ENCODE peak calls at places on chromosomes 1 and 21, in four cellular contexts. One of them, this sample, is unnamed.

GRCh38 chr1:81799939-81800740 is 594 bp upstream of the ADGRL2 start:
- DNase-seq in K562: no peak
- DNase-seq in IMR-90: peak; percentile 66
- DNase-seq in GM12878: no peak
- DNase-seq in this sample: peak; percentile 63

GRCh38 chr1:18776777-18777176 is 82.7 kb downstream of the TAS1R2 start:
- DNase-seq in K562: no peak
- DNase-seq in IMR-90: no peak
- DNase-seq in GM12878: no peak
- DNase-seq in this sample: no peak

GRCh38 chr1:242524571-242525359 is at the start of gene PLD5:
- DNase-seq in K562: no peak
- DNase-seq in IMR-90: no peak
- DNase-seq in GM12878: no peak
- DNase-seq in this sample: no peak

GRCh38 chr1:167849656-167850055 is 64.3 kb downstream of the ADCY10 start:
- DNase-seq in K562: no peak
- DNase-seq in IMR-90: no peak
- DNase-seq in GM12878: no peak
- DNase-seq in this sample: no peak

GRCh38 chr1:188903241-188903640 is 1574.4 kb downstream of the BRINP3 start:
- DNase-seq in K562: no peak
- DNase-seq in IMR-90: no peak
- DNase-seq in GM12878: no peak
- DNase-seq in this sample: no peak

GRCh38 chr21:43908167-43908566 is 43.1 kb downstream of the AGPAT3 start:
- DNase-seq in K562: no peak
- DNase-seq in IMR-90: no peak
- DNase-seq in GM12878: no peak
- DNase-seq in this sample: no peak

GRCh38 chr1:167462341-167462740 is 56.0 kb downstream of the CD247 start:
- DNase-seq in K562: no peak
- DNase-seq in IMR-90: no peak
- DNase-seq in GM12878: no peak
- DNase-seq in this sample: no peak

GRCh38 chr1:3717715-3718601 is 34.3 kb upstream of the CCDC27 start:
- DNase-seq in K562: peak; percentile 91
- DNase-seq in IMR-90: no peak
- DNase-seq in GM12878: no peak
- DNase-seq in this sample: no peak

GRCh38 chr1:108863984-108864383 is 7.1 kb upstream of the AKNAD1 start:
- DNase-seq in K562: no peak
- DNase-seq in IMR-90: no peak
- DNase-seq in GM12878: no peak
- DNase-seq in this sample: no peak

GRCh38 chr1:84758968-84759491 is 68.8 kb upstream of the SSX2IP start:
- DNase-seq in K562: no peak
- DNase-seq in IMR-90: peak; percentile 53
- DNase-seq in GM12878: no peak
- DNase-seq in this sample: no peak

GRCh38 chr1:25616932-25617625 is 488 bp downstream of the MAN1C1 start:
- DNase-seq in K562: no peak
- DNase-seq in IMR-90: no peak
- DNase-seq in GM12878: no peak
- DNase-seq in this sample: no peak

GRCh38 chr1:10918531-10918930 is 93.9 kb upstream of the TARDBP start:
- DNase-seq in K562: no peak
- DNase-seq in IMR-90: peak; percentile 65
- DNase-seq in GM12878: no peak
- DNase-seq in this sample: no peak
- TF ChIP-seq FOS in K562: no peak
- TF ChIP-seq FOS in IMR-90: no peak
- TF ChIP-seq FOS in GM12878: no peak
- TF ChIP-seq FOS in this sample: no peak

GRCh38 chr1:205591522-205592351 is 40.1 kb downstream of the ELK4 start:
- DNase-seq in K562: peak; percentile 88
- DNase-seq in IMR-90: peak; percentile 74
- DNase-seq in GM12878: peak; percentile 59
- DNase-seq in this sample: peak; percentile 83
- TF ChIP-seq FOS in K562: no peak
- TF ChIP-seq FOS in IMR-90: no peak
- TF ChIP-seq FOS in GM12878: no peak
- TF ChIP-seq FOS in this sample: no peak

DNA sequence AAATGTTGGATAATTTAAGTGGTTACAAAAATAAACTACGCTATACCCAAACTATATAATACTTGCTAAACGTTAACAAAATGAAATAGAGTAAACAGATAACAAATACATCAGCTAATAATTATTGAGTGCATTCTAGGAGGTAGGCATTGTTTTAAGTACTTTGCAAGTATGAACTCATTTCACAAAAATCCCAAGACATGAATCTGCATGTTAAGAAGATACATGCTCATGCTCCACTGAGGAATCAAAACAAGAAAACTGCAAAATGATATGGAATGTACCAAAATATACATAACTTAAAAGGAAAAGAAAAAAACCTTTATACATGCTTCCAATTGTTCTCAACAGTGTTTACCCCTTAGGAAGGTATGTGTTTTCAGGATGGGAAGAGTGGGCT is 2.5 kb downstream of the FRRS1 start:
- DNase-seq in K562: no peak
- DNase-seq in IMR-90: peak; percentile 34
- DNase-seq in GM12878: no peak
- DNase-seq in this sample: no peak
- TF ChIP-seq FOS in K562: no peak
- TF ChIP-seq FOS in IMR-90: no peak
- TF ChIP-seq FOS in GM12878: no peak
- TF ChIP-seq FOS in this sample: no peak

GRCh38 chr1:156833598-156833997 is 16.9 kb upstream of the SH2D2A start:
- DNase-seq in K562: no peak
- DNase-seq in IMR-90: no peak
- DNase-seq in GM12878: no peak
- DNase-seq in this sample: no peak

GRCh38 chr1:156836892-156837291 is 20.2 kb upstream of the SH2D2A start:
- DNase-seq in K562: no peak
- DNase-seq in IMR-90: no peak
- DNase-seq in GM12878: no peak
- DNase-seq in this sample: no peak

GRCh38 chr1:156834322-156834721 is 17.7 kb upstream of the SH2D2A start:
- DNase-seq in K562: no peak
- DNase-seq in IMR-90: no peak
- DNase-seq in GM12878: no peak
- DNase-seq in this sample: no peak

GRCh38 chr1:156838972-156839371 is 19.9 kb downstream of the INSRR start:
- DNase-seq in K562: peak; percentile 74
- DNase-seq in IMR-90: no peak
- DNase-seq in GM12878: no peak
- DNase-seq in this sample: peak; percentile 30

DNA sequence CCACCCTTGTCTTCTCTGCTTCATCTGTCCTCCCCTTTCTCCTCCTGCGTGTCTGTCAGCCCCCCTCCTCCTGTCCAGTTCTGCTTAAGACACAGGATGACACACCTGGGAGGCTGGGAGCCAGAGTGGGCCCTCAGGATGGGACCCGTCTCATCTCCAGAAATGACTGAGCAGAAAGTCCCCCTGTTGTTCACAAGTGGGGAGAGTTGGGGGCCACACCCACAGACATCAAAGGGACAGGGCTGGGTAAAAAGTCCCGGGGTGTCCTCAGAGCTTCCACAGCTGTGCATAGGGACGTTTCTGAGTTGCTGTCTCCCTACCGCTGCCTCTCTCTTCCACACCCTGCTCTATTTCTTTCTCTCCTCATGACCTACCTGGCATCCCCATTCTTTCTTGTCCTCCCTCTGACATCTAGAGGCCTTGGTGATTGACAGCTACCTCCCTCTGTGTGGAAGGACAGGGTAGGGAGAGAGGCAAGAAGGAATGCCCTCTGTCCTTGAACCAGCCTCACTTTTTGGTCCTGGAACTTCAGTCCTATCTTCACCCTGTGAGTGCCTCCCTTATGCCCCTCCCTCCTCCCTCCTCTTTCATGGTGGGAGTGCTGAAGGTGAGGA is 19.5 kb upstream of the SH2D2A start:
- DNase-seq in K562: no peak
- DNase-seq in IMR-90: no peak
- DNase-seq in GM12878: peak; percentile 55
- DNase-seq in this sample: no peak
- TF ChIP-seq FOS in K562: no peak
- TF ChIP-seq FOS in IMR-90: no peak
- TF ChIP-seq FOS in GM12878: no peak
- TF ChIP-seq FOS in this sample: no peak

GRCh38 chr1:22503721-22504410 is 52.2 kb downstream of the ZBTB40 start:
- DNase-seq in K562: no peak
- DNase-seq in IMR-90: peak; percentile 25
- DNase-seq in GM12878: no peak
- DNase-seq in this sample: no peak
- TF ChIP-seq FOS in K562: no peak
- TF ChIP-seq FOS in IMR-90: no peak
- TF ChIP-seq FOS in GM12878: no peak
- TF ChIP-seq FOS in this sample: no peak

DNA sequence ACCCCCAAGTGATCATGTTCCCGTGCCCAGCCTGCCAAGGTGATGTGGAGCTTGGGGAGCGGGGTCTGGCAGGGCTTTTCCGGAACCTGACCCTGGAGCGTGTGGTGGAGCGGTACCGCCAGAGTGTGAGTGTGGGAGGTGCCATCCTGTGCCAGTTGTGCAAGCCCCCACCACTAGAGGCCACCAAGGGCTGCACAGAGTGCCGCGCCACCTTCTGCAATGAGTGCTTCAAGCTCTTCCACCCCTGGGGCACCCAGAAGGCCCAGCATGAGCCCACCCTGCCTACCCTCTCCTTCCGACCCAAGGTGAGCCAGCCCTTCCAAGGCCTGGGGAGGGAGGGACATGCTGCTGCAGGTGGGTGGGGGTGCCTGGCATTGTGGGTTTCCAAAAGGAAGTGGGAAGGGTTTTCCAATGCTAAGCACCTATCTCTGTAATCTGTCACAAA is 2.3 kb downstream of the TRIM46 start:
- DNase-seq in K562: no peak
- DNase-seq in IMR-90: no peak
- DNase-seq in GM12878: no peak
- DNase-seq in this sample: no peak
- TF ChIP-seq FOS in K562: no peak
- TF ChIP-seq FOS in IMR-90: no peak
- TF ChIP-seq FOS in GM12878: no peak
- TF ChIP-seq FOS in this sample: no peak

DNA sequence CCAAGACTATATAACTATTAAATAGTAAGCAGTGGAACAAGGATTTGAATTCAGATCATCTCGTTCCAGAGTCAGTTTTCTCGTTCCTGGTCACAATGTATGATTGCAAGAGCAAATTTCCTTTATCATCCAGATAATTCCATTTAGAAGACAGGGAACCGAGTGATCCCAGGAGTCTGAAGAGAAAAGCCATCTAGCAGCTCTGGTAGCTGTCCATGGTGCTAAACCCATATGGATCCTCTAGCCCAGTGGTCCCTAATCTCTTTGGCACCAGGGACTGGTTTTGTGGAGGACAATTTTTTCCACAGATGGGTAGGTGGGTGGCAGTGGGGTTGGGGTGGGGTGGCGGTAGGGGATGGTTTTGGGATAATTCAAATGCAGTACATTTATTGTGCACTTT is 229.4 kb downstream of the PTPRU start:
- DNase-seq in K562: peak; percentile 51
- DNase-seq in IMR-90: peak; percentile 23
- DNase-seq in GM12878: no peak
- DNase-seq in this sample: peak; percentile 1
- TF ChIP-seq FOS in K562: no peak
- TF ChIP-seq FOS in IMR-90: no peak
- TF ChIP-seq FOS in GM12878: no peak
- TF ChIP-seq FOS in this sample: no peak

DNA sequence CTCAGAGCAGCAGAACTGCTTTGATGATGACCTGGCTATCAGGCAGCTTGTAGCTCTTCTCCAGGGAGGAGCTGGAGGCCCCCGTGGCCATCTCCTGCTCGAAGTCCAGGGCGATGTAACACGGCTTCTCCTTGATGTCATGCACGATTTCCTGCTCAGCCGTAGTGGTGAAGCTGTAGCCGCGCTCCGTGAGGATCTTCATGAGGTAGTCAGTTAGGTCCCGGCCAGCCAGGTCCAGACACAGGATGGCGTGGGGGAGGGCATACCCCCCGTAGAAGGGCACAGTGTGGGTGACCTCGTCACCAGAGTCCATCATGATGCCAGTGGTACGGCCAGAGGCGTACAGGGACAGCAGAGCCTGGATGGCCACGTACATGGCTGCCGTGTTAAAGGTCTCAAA is 18.3 kb upstream of the TP53BP2 start:
- DNase-seq in K562: no peak
- DNase-seq in IMR-90: no peak
- DNase-seq in GM12878: no peak
- DNase-seq in this sample: no peak
- TF ChIP-seq FOS in K562: no peak
- TF ChIP-seq FOS in IMR-90: no peak
- TF ChIP-seq FOS in GM12878: no peak
- TF ChIP-seq FOS in this sample: no peak

GRCh38 chr1:205279986-205280385 is 41.6 kb downstream of the NUAK2 start:
- DNase-seq in K562: no peak
- DNase-seq in IMR-90: no peak
- DNase-seq in GM12878: no peak
- DNase-seq in this sample: no peak

GRCh38 chr1:205284420-205285144 is 37.0 kb downstream of the NUAK2 start:
- DNase-seq in K562: peak; percentile 94
- DNase-seq in IMR-90: peak; percentile 99
- DNase-seq in GM12878: no peak
- DNase-seq in this sample: peak; percentile 95

GRCh38 chr1:205285391-205286101 is 36.0 kb downstream of the NUAK2 start:
- DNase-seq in K562: no peak
- DNase-seq in IMR-90: no peak
- DNase-seq in GM12878: peak; percentile 76
- DNase-seq in this sample: no peak

GRCh38 chr1:205286335-205286950 is 35.1 kb downstream of the NUAK2 start:
- DNase-seq in K562: no peak
- DNase-seq in IMR-90: peak; percentile 36
- DNase-seq in GM12878: peak; percentile 84
- DNase-seq in this sample: no peak

DNA sequence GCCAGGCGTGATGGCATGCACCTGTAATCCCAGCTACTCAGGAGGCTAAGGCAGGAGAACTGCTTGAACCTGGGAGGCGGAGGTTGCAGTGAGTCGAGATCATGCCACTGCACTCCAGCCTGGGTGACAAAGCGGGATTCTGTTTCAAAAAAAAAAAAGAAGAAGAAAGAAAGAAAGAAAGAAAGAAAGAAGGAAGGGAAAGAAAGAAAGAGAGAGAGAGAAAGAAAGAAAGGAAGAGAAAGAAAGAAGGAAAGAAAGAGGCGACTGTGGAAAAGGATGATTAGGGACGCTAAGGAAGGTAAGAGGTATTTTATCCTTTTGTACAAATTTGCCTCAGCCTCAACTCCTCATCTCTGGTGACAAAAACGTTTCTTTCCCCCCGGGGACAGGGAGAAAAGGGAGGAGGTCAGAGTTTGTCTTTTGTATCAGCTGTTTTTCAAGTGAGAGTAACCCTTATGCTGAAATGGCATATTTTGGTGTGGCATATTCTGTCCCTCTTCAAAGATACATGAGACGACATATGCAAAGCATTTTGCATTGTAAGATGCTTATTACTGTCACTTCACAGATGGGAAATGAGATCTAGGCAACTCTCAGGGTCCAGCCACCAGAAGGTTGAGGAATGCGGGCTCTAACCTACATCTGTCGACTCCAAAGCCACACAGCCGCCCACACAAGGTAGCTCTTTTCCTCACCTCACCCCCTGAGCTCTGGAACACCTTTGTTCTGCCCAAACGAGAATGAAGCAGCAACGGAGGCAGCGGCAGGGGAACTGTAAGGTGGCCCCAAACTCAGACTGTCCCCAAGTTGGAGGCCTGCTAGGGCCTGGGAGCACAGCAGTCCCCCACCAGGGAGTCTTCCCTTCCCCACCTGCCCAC is 38.0 kb downstream of the NUAK2 start:
- DNase-seq in K562: no peak
- DNase-seq in IMR-90: no peak
- DNase-seq in GM12878: no peak
- DNase-seq in this sample: no peak
- TF ChIP-seq FOS in K562: no peak
- TF ChIP-seq FOS in IMR-90: no peak
- TF ChIP-seq FOS in GM12878: no peak
- TF ChIP-seq FOS in this sample: no peak